ENCODE peak calls at places on chromosomes 13 and 19, in five cellular contexts. V, A, E, T and S are unnamed samples.

GRCh38 chr13:76014618-76015315 is 378.6 kb downstream of the LMO7 start:
- ATAC-seq in E (no peak), V (no peak), T (no peak), A (no peak), S (peak; percentile 32)

GRCh38 chr13:78420814-78421213 is 182.5 kb downstream of the POU4F1 start:
- ATAC-seq in E (no peak), A (no peak), V (no peak), T (peak; percentile 100), S (no peak)

GRCh38 chr19:3374369-3375112 is 8.2 kb downstream of the NFIC start:
- ATAC-seq in V (peak; percentile 37), A (peak; percentile 23), T (no peak), E (peak; percentile 80), S (peak; percentile 62)

GRCh38 chr19:18264428-18264827 is 9.8 kb downstream of the IQCN start:
- ATAC-seq in T (no peak), V (peak; percentile 66), E (no peak), A (no peak), S (no peak)

GRCh38 chr13:36395280-36395679 is 37.0 kb upstream of the CCNA1 start:
- ATAC-seq in A (peak; percentile 86), T (peak; percentile 91), V (peak; percentile 66), E (peak; percentile 64), S (peak; percentile 68)

GRCh38 chr19:30968210-30968609 is 381.0 kb downstream of the TSHZ3 start:
- ATAC-seq in V (no peak), E (peak; percentile 61), T (no peak), A (no peak), S (no peak)

GRCh38 chr13:30933334-30933681 is 852 bp downstream of the TEX26 start:
- ATAC-seq in V (no peak), T (no peak), E (no peak), A (no peak), S (no peak)

GRCh38 chr19:12913871-12914690 is 5.0 kb downstream of the SYCE2 start:
- ATAC-seq in V (peak; percentile 47), T (peak; percentile 64), A (no peak), E (peak; percentile 16), S (no peak)

GRCh38 chr19:4776436-4777205 is 14.9 kb upstream of the FEM1A start:
- ATAC-seq in T (no peak), A (no peak), V (no peak), E (no peak), S (no peak)

GRCh38 chr13:100526299-100527030 is 62.1 kb downstream of the GGACT start:
- ATAC-seq in E (no peak), T (no peak), A (no peak), V (no peak), S (no peak)

GRCh38 chr19:17772172-17772571 is 20.9 kb downstream of the FCHO1 start:
- ATAC-seq in A (no peak), E (peak; percentile 71), V (no peak), T (no peak), S (no peak)

GRCh38 chr13:37995052-37995451 is 125.5 kb upstream of the TRPC4 start:
- ATAC-seq in V (no peak), A (no peak), T (no peak), E (no peak), S (no peak)

GRCh38 chr19:18473003-18473705 is 35.2 kb upstream of the ISYNA1 start:
- ATAC-seq in V (no peak), A (no peak), T (no peak), E (no peak), S (no peak)

GRCh38 chr13:42707596-42707995 is 73.8 kb upstream of the FAM216B start:
- ATAC-seq in E (no peak), A (peak; percentile 12), V (no peak), T (no peak), S (no peak)

GRCh38 chr19:7263521-7263920 is 30.7 kb downstream of the INSR start:
- ATAC-seq in E (no peak), T (no peak), V (no peak), A (no peak), S (no peak)

GRCh38 chr19:39167461-39168257 is 29.1 kb upstream of the NCCRP1 start:
- ATAC-seq in V (no peak), A (peak; percentile 33), T (no peak), E (no peak), S (no peak)

GRCh38 chr13:91045351-91046034 is 302.0 kb upstream of the MIR17HG start:
- ATAC-seq in T (peak; percentile 81), E (peak; percentile 49), V (peak; percentile 67), A (no peak), S (no peak)

GRCh38 chr19:7520131-7521051 is 2.0 kb upstream of the MCOLN1 start:
- ATAC-seq in A (no peak), T (no peak), V (no peak), E (no peak), S (no peak)

GRCh38 chr19:18894254-18895037 is 1.5 kb downstream of the CERS1 start:
- ATAC-seq in T (no peak), E (no peak), A (no peak), V (peak; percentile 6), S (no peak)

GRCh38 chr13:40819797-40820315 is 30.4 kb downstream of the SLC25A15 start:
- ATAC-seq in T (peak; percentile 64), V (no peak), E (no peak), A (no peak), S (no peak)

GRCh38 chr13:51942189-51942588 is 69.1 kb downstream of the ATP7B start:
- ATAC-seq in V (no peak), E (no peak), T (no peak), A (no peak), S (no peak)

GRCh38 chr13:33123066-33123940 is 107.1 kb downstream of the KL start:
- ATAC-seq in T (no peak), E (no peak), V (no peak), A (peak; percentile 65), S (peak; percentile 18)

GRCh38 chr13:83773961-83774360 is 108.3 kb downstream of the SLITRK1 start:
- ATAC-seq in A (no peak), V (no peak), T (no peak), E (no peak), S (no peak)

GRCh38 chr19:54918499-54918898 is 12.6 kb downstream of the NCR1 start:
- ATAC-seq in E (no peak), A (no peak), T (no peak), V (no peak), S (no peak)

GRCh38 chr13:99907627-99908026 is 63.9 kb downstream of the ZIC5 start:
- ATAC-seq in A (no peak), E (no peak), T (no peak), V (no peak), S (no peak)

GRCh38 chr19:45506991-45507863 is at the start of gene VASP:
- ATAC-seq in E (peak; percentile 71), A (peak; percentile 91), V (peak; percentile 71), T (peak; percentile 64), S (peak; percentile 75)

GRCh38 chr19:45507864-45508680 is 793 bp downstream of the VASP start:
- ATAC-seq in E (peak; percentile 29), T (peak; percentile 38), V (no peak), A (no peak), S (no peak)

GRCh38 chr19:45505151-45505995 is 1.9 kb upstream of the VASP start:
- ATAC-seq in V (no peak), E (no peak), A (no peak), T (no peak), S (no peak)

GRCh38 chr19:45505996-45506245 is 1.4 kb upstream of the VASP start:
- ATAC-seq in A (no peak), T (no peak), V (no peak), E (no peak), S (no peak)

DNA sequence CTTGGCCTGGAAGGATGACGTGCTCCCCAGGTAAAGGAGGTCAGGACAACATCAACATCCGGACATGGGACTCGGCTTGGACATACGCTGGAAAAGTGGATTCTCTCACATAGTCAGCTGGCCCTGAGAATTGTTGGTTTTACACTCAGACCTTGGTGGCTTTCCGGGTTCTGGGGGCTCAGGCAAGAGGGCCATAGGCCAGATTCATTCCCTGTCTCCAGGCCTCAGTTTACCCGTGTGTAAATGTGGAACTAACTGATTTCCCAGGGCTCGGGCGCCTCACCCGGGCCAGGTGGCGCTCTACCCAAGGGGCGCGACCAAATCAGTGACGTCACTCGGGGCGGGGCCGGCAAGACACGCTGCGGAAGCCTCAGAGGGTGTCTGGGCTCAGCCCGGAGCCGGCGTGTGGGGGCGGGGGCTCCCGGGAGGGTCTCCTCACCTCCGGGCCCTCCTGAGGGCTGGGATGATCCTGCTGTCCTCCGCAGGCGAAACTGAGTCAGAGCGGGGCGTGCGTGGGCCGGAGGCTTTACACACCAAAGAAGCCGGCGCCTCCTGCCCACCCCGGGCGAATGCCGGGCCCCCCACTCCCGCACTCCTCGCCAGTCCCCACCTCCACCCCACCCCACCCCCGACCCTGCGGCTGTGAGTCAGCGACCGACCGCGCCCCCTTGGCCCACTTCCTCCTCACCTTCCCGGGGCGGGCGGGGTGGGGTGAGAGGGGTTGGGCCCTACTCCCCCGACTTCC is 861 bp upstream of the VASP start:
- ATAC-seq in A (peak; percentile 92), T (peak; percentile 74), E (peak; percentile 81), V (peak; percentile 73), S (peak; percentile 85)
- TF ChIP-seq POLR2A in A (peak; percentile 85), T (peak; percentile 87), E (peak; percentile 85), V (peak; percentile 55), S (peak; percentile 69)

DNA sequence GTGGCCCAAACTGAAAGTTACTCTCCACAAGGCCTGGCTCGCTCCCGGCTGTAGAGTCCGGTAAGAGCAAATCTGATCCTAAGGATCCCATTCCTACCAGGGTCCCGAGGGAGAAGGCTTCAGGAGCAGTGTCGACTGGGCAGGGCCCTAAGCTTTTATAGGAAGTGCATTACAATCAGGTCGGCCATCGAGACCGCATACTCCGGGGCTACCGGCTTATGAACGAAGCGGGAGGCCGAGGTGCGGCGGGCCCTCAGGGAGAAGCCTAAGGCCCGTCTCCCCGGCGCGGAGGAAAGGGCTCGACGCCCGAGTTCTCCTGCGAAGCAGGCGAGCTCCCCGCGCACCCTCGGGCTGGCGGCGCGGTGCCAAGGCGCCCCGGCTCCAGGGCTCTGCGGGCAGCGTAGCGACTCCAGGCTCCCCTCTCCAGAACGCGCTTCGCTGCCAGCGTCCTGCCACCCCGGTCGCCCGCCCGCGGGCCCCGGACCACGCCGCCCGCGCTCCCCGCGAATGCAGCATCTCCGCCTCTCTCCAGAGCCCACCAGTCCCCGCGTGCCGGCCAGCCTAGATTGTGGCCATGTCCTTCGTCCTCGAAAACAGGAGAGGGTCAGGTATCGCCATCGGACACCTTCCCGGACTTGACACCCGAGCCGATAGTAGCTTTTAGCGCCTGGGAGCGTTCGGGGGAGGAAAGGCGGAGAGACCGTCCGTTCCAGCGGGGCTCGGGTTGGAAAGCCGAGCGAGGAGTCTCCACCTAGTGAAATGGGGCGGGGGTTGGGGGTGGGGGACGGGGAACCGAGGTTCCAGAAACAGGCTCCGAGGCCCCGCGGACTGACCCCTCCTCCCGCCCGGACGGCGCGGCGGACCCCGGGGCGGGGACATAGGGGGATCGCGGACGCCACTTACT is 1.3 kb downstream of the EFNB2 start:
- ATAC-seq in V (no peak), E (no peak), T (no peak), A (peak; percentile 9), S (no peak)
- TF ChIP-seq POLR2AphosphoS5 in V (no peak), E (no peak), T (no peak), A (peak; percentile 9), S (peak; percentile 13)

GRCh38 chr19:56120371-56121179 is 520 bp downstream of the ZNF787 start:
- ATAC-seq in E (peak; percentile 77), V (peak; percentile 70), T (peak; percentile 72), A (peak; percentile 69), S (peak; percentile 23)
- TF ChIP-seq POLR2A in E (peak; percentile 81), V (peak; percentile 14), T (peak; percentile 76), A (no peak), S (no peak)

DNA sequence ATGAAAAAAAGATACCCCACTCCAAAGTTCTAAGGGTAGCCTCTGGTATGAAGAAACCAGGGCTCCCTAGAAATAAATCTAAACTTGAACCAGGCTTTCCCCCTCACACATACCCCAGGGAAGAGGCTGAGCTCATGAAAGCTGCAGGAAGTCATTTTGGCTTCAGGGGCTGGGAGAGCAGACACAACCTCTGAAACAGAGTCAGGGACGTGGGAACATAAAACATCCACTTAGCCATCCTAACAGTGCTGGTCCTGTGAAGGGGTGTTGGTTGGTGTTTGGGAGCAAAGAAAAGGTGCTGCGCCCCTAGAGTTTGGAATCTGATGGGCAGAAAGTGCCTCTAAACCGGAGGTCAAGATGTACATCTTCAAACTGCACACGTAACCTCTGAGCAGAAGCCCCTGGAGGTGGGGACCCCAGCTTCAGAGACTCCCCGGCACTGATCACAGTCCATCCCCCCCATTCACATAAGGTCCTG is 15.8 kb downstream of the RAB3D start:
- ATAC-seq in V (peak; percentile 45), T (peak; percentile 17), A (no peak), E (peak; percentile 17), S (no peak)
- TF ChIP-seq POLR2AphosphoS5 in V (no peak), T (no peak), A (no peak), E (no peak), S (no peak)